ENCODE peak calls at places on chromosome 3, in four cellular contexts. L is iris pigment epithelial cell, R is breast epithelium, O is foreskin fibroblast. K is an unnamed sample.

GRCh38 chr3:94524102-94524922 is 461.5 kb downstream of the NSUN3 start:
- DNase-seq in L (no peak), R (no peak), O (no peak), K (no peak)

GRCh38 chr3:146466596-146466995 is 2.8 kb downstream of the PLSCR2 start:
- DNase-seq in L (peak), R (no peak), O (no peak), K (no peak)

GRCh38 chr3:185825639-185826481 is 1.0 kb upstream of the IGF2BP2 start:
- DNase-seq in L (peak), R (no peak), O (peak), K (no peak)

GRCh38 chr3:126156468-126156867 is 23.9 kb downstream of the ALDH1L1 start:
- DNase-seq in L (no peak), R (no peak), O (no peak), K (no peak)

GRCh38 chr3:158539414-158540014 is 31.5 kb upstream of the MLF1 start:
- DNase-seq in L (peak), R (no peak), O (peak), K (peak)

GRCh38 chr3:62558549-62559112 is 185.3 kb upstream of the FEZF2 start:
- DNase-seq in L (peak), R (no peak), O (no peak), K (no peak)

GRCh38 chr3:57060089-57060829 is at the start of gene SPATA12:
- DNase-seq in L (peak), R (peak), O (peak), K (peak)

GRCh38 chr3:187223799-187224198 is 26.5 kb downstream of the RTP1 start:
- DNase-seq in L (peak), R (no peak), O (no peak), K (no peak)

GRCh38 chr3:155019576-155019975 is 60.5 kb upstream of the MME start:
- DNase-seq in L (peak), R (no peak), O (peak), K (no peak)

GRCh38 chr3:13348671-13349396 is 71.3 kb downstream of the NUP210 start:
- DNase-seq in L (no peak), R (no peak), O (no peak), K (no peak)

GRCh38 chr3:184300377-184300717 is 1.3 kb downstream of the PSMD2 start:
- DNase-seq in L (peak), R (no peak), O (peak), K (no peak)

GRCh38 chr3:30966896-30967295 is 72.4 kb upstream of the GADL1 start:
- DNase-seq in L (no peak), R (no peak), O (no peak), K (no peak)

GRCh38 chr3:17744693-17745092 is 2.3 kb upstream of the TBC1D5 start:
- DNase-seq in L (no peak), R (no peak), O (no peak), K (no peak)

GRCh38 chr3:128271536-128272332 is 118.5 kb downstream of the EEFSEC start:
- DNase-seq in L (no peak), R (no peak), O (no peak), K (no peak)

GRCh38 chr3:65376426-65376825 is 662.3 kb downstream of the MAGI1 start:
- DNase-seq in L (no peak), R (no peak), O (no peak), K (no peak)

GRCh38 chr3:143105170-143105569 is 14.4 kb upstream of the CHST2 start:
- DNase-seq in L (no peak), R (no peak), O (no peak), K (no peak)

GRCh38 chr3:50777680-50778079 is 103.0 kb downstream of the DOCK3 start:
- DNase-seq in L (no peak), R (no peak), O (no peak), K (no peak)

GRCh38 chr3:126321490-126321889 is 35.7 kb downstream of the KLF15 start:
- DNase-seq in L (no peak), R (no peak), O (no peak), K (no peak)

GRCh38 chr3:179555604-179556003 is 7.1 kb upstream of the ACTL6A start:
- DNase-seq in L (no peak), R (no peak), O (no peak), K (no peak)

GRCh38 chr3:197718904-197719303 is 17.8 kb downstream of the RUBCN start:
- DNase-seq in L (peak), R (no peak), O (peak), K (peak)

GRCh38 chr3:24521306-24522154 is 26.9 kb upstream of the THRB start:
- DNase-seq in L (peak), R (peak), O (no peak), K (no peak)

GRCh38 chr3:111797035-111797717 is 61.9 kb upstream of the PHLDB2 start:
- DNase-seq in L (no peak), R (no peak), O (peak), K (peak)

GRCh38 chr3:177960014-177960413 is 576.2 kb upstream of the KCNMB2 start:
- DNase-seq in L (peak), R (no peak), O (peak), K (no peak)

GRCh38 chr3:105359098-105359762 is 7.5 kb upstream of the ALCAM start:
- DNase-seq in L (peak), R (no peak), O (peak), K (no peak)

GRCh38 chr3:173397161-173398110 is at the start of gene NLGN1:
- DNase-seq in L (peak), R (peak), O (peak), K (peak)

GRCh38 chr3:192212335-192212734 is 515.0 kb downstream of the FGF12 start:
- DNase-seq in L (no peak), R (no peak), O (no peak), K (no peak)

GRCh38 chr3:73069187-73069586 is 7.7 kb downstream of the EBLN2 start:
- DNase-seq in L (no peak), R (no peak), O (no peak), K (no peak)

GRCh38 chr3:49165771-49166751 is at the start of gene CCDC71:
- DNase-seq in L (peak), R (peak), O (peak), K (peak)

GRCh38 chr3:151171145-151171544 is 31.9 kb downstream of the GPR171 start:
- DNase-seq in L (peak), R (no peak), O (no peak), K (no peak)

K was measured in fibroblast of the conjunctiva.